ENCODE peak calls at places on chromosome 9, in four cellular contexts. E is GM12878; N is CD4-positive, CD25-positive, alpha-beta regulatory T cell; V is Caco-2. S is an unnamed sample. For H3K36me3, the result is how much of the 10 kb centered on the place peaks cover.

GRCh38 chr9:89418882-89419641 is 78.9 kb downstream of the SEMA4D start:
- DNase-seq in V (no peak), E (no peak), N (peak), S (peak)

GRCh38 chr9:99911600-99911999 is 5.1 kb downstream of the STX17 start:
- DNase-seq in E (no peak), N (no peak), V (no peak), S (no peak)

GRCh38 chr9:80285325-80285724 is 713.6 kb downstream of the TLE4 start:
- DNase-seq in E (no peak), V (no peak), N (no peak), S (no peak)

GRCh38 chr9:95078934-95079333 is 238.6 kb downstream of the FANCC start:
- DNase-seq in E (no peak), N (no peak), V (peak), S (no peak)

GRCh38 chr9:70120834-70121510 is 77.3 kb downstream of the MAMDC2 start:
- DNase-seq in N (no peak), V (no peak), E (no peak), S (no peak)

GRCh38 chr9:3676766-3677165 is 151.0 kb upstream of the RFX3 start:
- DNase-seq in N (no peak), E (no peak), V (no peak), S (no peak)

GRCh38 chr9:136728548-136729123 is 14.1 kb downstream of the LCN10 start:
- DNase-seq in V (no peak), E (no peak), N (no peak), S (no peak)

GRCh38 chr9:31185831-31186230 is 1198.6 kb upstream of the ACO1 start:
- DNase-seq in V (no peak), N (no peak), E (no peak), S (no peak)

GRCh38 chr9:21761309-21761901 is 41.0 kb upstream of the MTAP start:
- DNase-seq in N (no peak), V (no peak), E (peak), S (no peak)

GRCh38 chr9:128091144-128091543 is 23.1 kb downstream of the SLC25A25 start:
- DNase-seq in E (no peak), N (no peak), V (no peak), S (no peak)

GRCh38 chr9:89941875-89942274 is 337.1 kb downstream of the GADD45G start:
- DNase-seq in E (no peak), N (no peak), V (no peak), S (no peak)

GRCh38 chr9:34328983-34329832 is at the start of the genes KIF24 and NUDT2:
- DNase-seq in N (peak), E (peak), V (peak), S (peak)

GRCh38 chr9:84153885-84154284 is 173.3 kb downstream of the RMI1 start:
- DNase-seq in E (no peak), N (no peak), V (no peak), S (no peak)

GRCh38 chr9:121169094-121169601 is 32.5 kb downstream of the RAB14 start:
- DNase-seq in N (no peak), V (no peak), E (no peak), S (peak)

GRCh38 chr9:17462869-17463464 is 115.9 kb upstream of the SH3GL2 start:
- DNase-seq in E (no peak), V (no peak), N (no peak), S (no peak)

GRCh38 chr9:122031157-122031556 is 62.0 kb downstream of the TTLL11 start:
- DNase-seq in V (no peak), E (no peak), N (no peak), S (no peak)

GRCh38 chr9:17793713-17794622 is 215.1 kb downstream of the SH3GL2 start:
- DNase-seq in E (no peak), V (peak), N (no peak), S (no peak)

GRCh38 chr9:136178061-136178772 is 26.7 kb downstream of the LHX3 start:
- DNase-seq in N (no peak), V (no peak), E (no peak), S (no peak)

GRCh38 chr9:88799706-88800682 is 191.3 kb upstream of the S1PR3 start:
- DNase-seq in N (no peak), E (no peak), V (no peak), S (no peak)

DNA sequence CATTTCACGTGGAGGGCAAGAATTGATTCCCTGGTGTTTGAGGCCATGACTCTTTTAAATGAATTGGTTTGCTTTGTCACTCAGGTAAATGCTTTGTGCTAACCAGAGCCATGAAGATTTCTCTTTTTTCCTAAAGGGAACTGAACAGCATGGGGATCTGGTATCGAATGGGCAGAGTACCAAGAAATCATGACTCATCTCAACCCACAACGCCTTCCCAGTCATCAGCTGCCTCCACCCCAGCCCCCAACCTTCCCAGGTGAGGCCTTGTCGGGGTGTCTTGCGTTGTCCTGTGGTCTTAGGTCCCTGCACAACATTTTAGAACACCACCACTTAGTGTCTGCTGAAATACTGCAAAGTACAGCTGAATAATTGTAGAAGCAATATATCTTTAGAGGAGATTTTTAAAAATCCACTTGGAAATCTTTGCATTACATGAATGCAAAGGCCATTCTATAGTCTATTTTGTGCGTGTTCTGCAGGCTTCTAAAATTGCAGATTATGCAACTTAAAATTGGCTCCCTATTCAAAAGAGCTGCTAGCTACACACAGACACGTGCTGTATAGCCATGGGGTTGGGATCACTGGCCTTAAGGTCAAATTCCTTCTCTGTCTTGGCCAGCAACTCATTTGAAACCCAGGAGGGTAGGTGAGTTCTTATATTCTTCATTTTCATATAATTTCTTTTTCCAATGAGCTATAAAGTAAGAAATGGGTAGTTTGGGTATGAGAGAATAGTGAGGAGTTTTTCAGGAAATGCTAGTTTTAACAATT is 69.0 kb downstream of the MVB12B start:
- DNase-seq in N (no peak), V (no peak), E (no peak), S (no peak)
- H3K36me3 ChIP-seq in N (under half), V (under half), E (under half), S (under half)

GRCh38 chr9:124349675-124350484 is 65.4 kb downstream of the PSMB7 start:
- DNase-seq in V (peak), N (no peak), E (no peak), S (no peak)

GRCh38 chr9:124347968-124348358 is 67.3 kb downstream of the PSMB7 start:
- DNase-seq in N (no peak), E (no peak), V (no peak), S (no peak)

GRCh38 chr9:124348831-124349230 is 66.4 kb downstream of the PSMB7 start:
- DNase-seq in E (no peak), V (peak), N (no peak), S (no peak)

GRCh38 chr9:124348363-124348762 is 66.9 kb downstream of the PSMB7 start:
- DNase-seq in E (no peak), N (no peak), V (no peak), S (no peak)

GRCh38 chr9:124349267-124349666 is 66.0 kb downstream of the PSMB7 start:
- DNase-seq in V (peak), N (no peak), E (no peak), S (no peak)
- H3K36me3 ChIP-seq in V (under half), N (half or more), E (half or more), S (under half)

GRCh38 chr9:111389406-111389805 is 59.4 kb upstream of the OR2K2 start:
- DNase-seq in N (no peak), E (no peak), V (no peak), S (no peak)
- H3K36me3 ChIP-seq in N (half or more), E (under half), V (under half), S (under half)

GRCh38 chr9:131459056-131459455 is 43.7 kb upstream of the POMT1 start:
- DNase-seq in V (peak), E (no peak), N (no peak), S (no peak)
- H3K36me3 ChIP-seq in V (under half), E (under half), N (half or more), S (under half)

S was measured in naive thymus-derived CD4-positive, alpha-beta T cell.